ENCODE peak calls at places on chromosomes 7 and 10, in seven cellular contexts. C, F, J, P, M, H and D are unnamed samples.

GRCh38 chr7:111953611-111954010 is 252.6 kb downstream of the DOCK4 start:
- DNase-seq in C (no peak), F (no peak), J (no peak), P (peak; percentile 71), M (peak; percentile 8), H (no peak), D (no peak)

GRCh38 chr7:3075441-3075840 is 31.8 kb upstream of the CARD11 start:
- DNase-seq in C (no peak), F (no peak), J (no peak), P (no peak), M (no peak), H (peak; percentile 42), D (no peak)

GRCh38 chr10:91410638-91411367 is 659 bp downstream of the HECTD2 start:
- DNase-seq in C (no peak), F (peak; percentile 63), J (no peak), P (peak; percentile 49), M (peak; percentile 63), H (no peak), D (no peak)

GRCh38 chr10:122128357-122128756 is 139.4 kb downstream of the TACC2 start:
- DNase-seq in C (no peak), F (peak; percentile 44), J (no peak), P (no peak), M (peak; percentile 82), H (no peak), D (no peak)

GRCh38 chr10:68095176-68095575 is 14.1 kb upstream of the MYPN start:
- DNase-seq in C (no peak), F (peak; percentile 78), J (no peak), P (no peak), M (no peak), H (peak; percentile 18), D (no peak)

GRCh38 chr10:129771024-129771423 is 193.1 kb downstream of the EBF3 start:
- DNase-seq in C (peak; percentile 13), F (no peak), J (peak; percentile 13), P (no peak), M (no peak), H (no peak), D (no peak)

GRCh38 chr7:81457858-81458522 is 311.9 kb downstream of the HGF start:
- DNase-seq in C (no peak), F (peak; percentile 56), J (no peak), P (no peak), M (peak; percentile 37), H (no peak), D (no peak)

GRCh38 chr10:22308390-22308789 is 7.8 kb upstream of the COMMD3 start:
- DNase-seq in C (no peak), F (peak; percentile 53), J (no peak), P (no peak), M (peak; percentile 33), H (no peak), D (no peak)

GRCh38 chr7:38846280-38846679 is 62.7 kb downstream of the VPS41 start:
- DNase-seq in C (no peak), F (peak; percentile 78), J (no peak), P (no peak), M (peak; percentile 17), H (peak; percentile 50), D (no peak)

GRCh38 chr7:92835140-92835850 is 1.1 kb downstream of the CDK6 start:
- DNase-seq in C (no peak), F (peak; percentile 74), J (peak; percentile 76), P (peak; percentile 95), M (peak; percentile 87), H (peak; percentile 59), D (peak; percentile 76)

GRCh38 chr7:46651561-46652088 is 730.6 kb upstream of the IGFBP3 start:
- DNase-seq in C (no peak), F (no peak), J (no peak), P (no peak), M (no peak), H (peak; percentile 57), D (no peak)

GRCh38 chr7:135420786-135421185 is 89.1 kb downstream of the CNOT4 start:
- DNase-seq in C (no peak), F (peak; percentile 17), J (no peak), P (no peak), M (no peak), H (no peak), D (no peak)

DNA sequence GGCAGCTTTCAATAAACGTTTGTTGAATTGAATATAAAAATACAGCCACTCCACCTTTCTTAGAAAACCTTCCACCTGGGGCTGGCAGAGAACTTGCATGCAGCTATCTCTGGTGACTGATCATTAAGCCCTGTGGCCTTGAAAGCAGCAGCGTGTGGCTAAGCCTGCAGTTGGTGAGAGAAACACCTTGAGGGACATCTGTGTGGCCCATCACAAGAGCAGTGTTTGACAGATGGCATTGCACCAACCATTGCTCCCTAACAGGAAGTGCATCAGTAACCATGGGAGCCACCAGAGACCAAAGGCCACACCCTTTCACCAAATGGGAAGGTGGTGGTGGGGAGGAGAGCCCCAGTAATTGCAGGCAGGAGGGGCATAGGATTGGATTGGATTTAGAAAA is 22.4 kb downstream of the RHOBTB1 start:
- DNase-seq in C (no peak), F (no peak), J (no peak), P (peak; percentile 19), M (no peak), H (no peak), D (no peak)
- H2BK5ac ChIP-seq in C (no peak overlapping the region), F (no peak overlapping the region), J (no peak overlapping the region), P (no peak overlapping the region), M (no peak overlapping the region), H (no peak overlapping the region), D (no peak overlapping the region)

GRCh38 chr10:49682879-49683278 is 3.4 kb downstream of the C10orf53 start:
- DNase-seq in C (no peak), F (no peak), J (no peak), P (no peak), M (no peak), H (no peak), D (no peak)

GRCh38 chr10:49688920-49689319 is 9.5 kb downstream of the C10orf53 start:
- DNase-seq in C (no peak), F (no peak), J (no peak), P (peak; percentile 37), M (no peak), H (no peak), D (no peak)

GRCh38 chr10:49689882-49690510 is 10.5 kb downstream of the C10orf53 start:
- DNase-seq in C (peak; percentile 62), F (no peak), J (peak; percentile 81), P (peak; percentile 11), M (no peak), H (no peak), D (no peak)

GRCh38 chr10:49690673-49691356 is 11.4 kb downstream of the C10orf53 start:
- DNase-seq in C (no peak), F (peak; percentile 25), J (no peak), P (no peak), M (no peak), H (no peak), D (no peak)

DNA sequence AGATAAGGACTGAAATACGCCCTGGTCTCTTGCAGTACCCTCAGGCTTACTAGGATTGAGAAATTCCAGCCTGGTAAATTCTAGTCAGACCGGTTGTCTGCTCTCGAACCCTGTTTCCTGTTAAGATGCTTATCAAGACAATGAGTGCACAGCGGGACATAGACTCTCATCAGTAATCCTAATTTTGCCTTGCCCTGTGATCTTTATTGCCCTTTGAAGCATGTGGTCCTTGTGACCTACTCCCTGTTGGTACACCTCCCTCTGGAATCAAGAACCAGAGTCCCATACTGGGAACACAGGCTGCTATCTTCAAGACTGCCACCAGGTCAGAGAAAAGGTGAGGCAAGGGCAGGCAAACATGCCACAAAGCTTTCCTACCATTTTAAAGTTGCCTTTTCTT is 7.2 kb downstream of the C10orf53 start:
- DNase-seq in C (no peak), F (no peak), J (no peak), P (peak; percentile 19), M (no peak), H (no peak), D (no peak)
- H3K23ac ChIP-seq in C (no peak overlapping the region), F (no peak overlapping the region), J (no peak overlapping the region), P (no peak overlapping the region), M (no peak overlapping the region), H (no peak overlapping the region), D (no peak overlapping the region)

GRCh38 chr7:17229257-17229656 is 69.2 kb upstream of the AHR start:
- DNase-seq in C (no peak), F (no peak), J (no peak), P (no peak), M (no peak), H (no peak), D (no peak)
- H2BK5ac ChIP-seq in C (no peak overlapping the region), F (no peak overlapping the region), J (no peak overlapping the region), P (no peak overlapping the region), M (no peak overlapping the region), H (no peak overlapping the region), D (no peak overlapping the region)

GRCh38 chr7:1112625-1113547 is 25.0 kb downstream of the GPER1 start:
- DNase-seq in C (no peak), F (no peak), J (no peak), P (no peak), M (no peak), H (no peak), D (no peak)

GRCh38 chr7:1112109-1112508 is 24.2 kb downstream of the GPER1 start:
- DNase-seq in C (no peak), F (peak; percentile 25), J (no peak), P (no peak), M (no peak), H (no peak), D (no peak)

GRCh38 chr7:1110358-1110757 is 22.4 kb downstream of the GPER1 start:
- DNase-seq in C (no peak), F (no peak), J (no peak), P (no peak), M (no peak), H (no peak), D (no peak)

GRCh38 chr7:1109581-1110310 is 21.8 kb downstream of the GPER1 start:
- DNase-seq in C (no peak), F (no peak), J (no peak), P (no peak), M (no peak), H (no peak), D (no peak)

GRCh38 chr7:1111156-1111555 is 23.2 kb downstream of the GPER1 start:
- DNase-seq in C (no peak), F (no peak), J (no peak), P (no peak), M (no peak), H (no peak), D (no peak)
- H3K23ac ChIP-seq in C (no peak overlapping the region), F (no peak overlapping the region), J (no peak overlapping the region), P (no peak overlapping the region), M (no peak overlapping the region), H (no peak overlapping the region), D (no peak overlapping the region)

DNA sequence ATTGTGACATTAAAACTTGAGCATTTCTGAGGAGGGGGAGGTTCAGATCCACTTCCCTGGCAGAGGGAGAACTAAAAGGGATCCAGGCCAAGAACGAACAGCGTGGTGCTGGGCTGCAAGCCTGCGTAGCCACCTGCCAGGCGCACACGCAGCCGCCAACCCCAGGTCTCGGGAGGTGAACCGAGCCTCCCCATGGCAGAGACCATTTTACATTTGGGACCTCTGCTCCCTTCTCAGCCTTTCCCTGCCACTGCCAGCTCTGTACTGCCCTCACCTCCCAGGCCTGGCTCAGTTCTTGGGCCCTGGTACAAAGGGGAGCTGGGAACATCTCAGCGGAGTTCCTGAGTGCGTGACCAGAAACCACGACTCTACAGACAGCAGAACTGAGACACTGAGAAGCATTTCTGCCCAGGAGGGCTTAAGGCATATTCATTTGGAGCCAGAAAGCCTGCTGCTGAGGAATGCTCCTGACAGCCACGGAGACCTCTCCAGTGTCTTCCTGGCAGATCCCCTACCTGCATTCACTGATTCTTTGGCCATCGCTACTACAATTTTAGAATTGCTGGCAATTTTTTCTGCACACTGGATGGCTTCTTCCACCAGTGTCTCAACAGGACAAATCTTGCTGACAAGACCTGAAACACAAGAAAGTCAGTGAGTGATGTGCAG is 7.6 kb downstream of the ECHS1 start:
- DNase-seq in C (no peak), F (no peak), J (no peak), P (no peak), M (no peak), H (peak; percentile 57), D (no peak)
- H2BK5ac ChIP-seq in C (no peak overlapping the region), F (no peak overlapping the region), J (no peak overlapping the region), P (no peak overlapping the region), M (no peak overlapping the region), H (no peak overlapping the region), D (no peak overlapping the region)